ENCODE peak calls at places on chromosomes 11 and 22, in four cellular contexts. M is A549, Q is K562, T is SK-N-SH. C is an unnamed sample.

GRCh38 chr22:44309137-44309536 is 3.6 kb downstream of the SHISAL1 start:
- DNase-seq in M (peak), T (no peak), Q (no peak), C (no peak)

GRCh38 chr22:36914383-36914752 is 940 bp downstream of the CSF2RB start:
- DNase-seq in T (no peak), M (no peak), Q (no peak), C (no peak)

GRCh38 chr11:8384199-8384821 is 120.6 kb upstream of the LMO1 start:
- DNase-seq in T (no peak), M (no peak), Q (peak), C (no peak)

GRCh38 chr22:46042786-46043185 is 65.8 kb upstream of the WNT7B start:
- DNase-seq in M (no peak), Q (no peak), T (no peak), C (no peak)

GRCh38 chr11:124075841-124076571 is 34.9 kb upstream of the OR10G7 start:
- DNase-seq in M (peak), T (peak), Q (no peak), C (no peak)

GRCh38 chr11:113184498-113184897 is 129.9 kb upstream of the TTC12 start:
- DNase-seq in Q (no peak), T (no peak), M (no peak), C (no peak)

GRCh38 chr22:29110946-29111345 is 38.1 kb downstream of the KREMEN1 start:
- DNase-seq in M (no peak), Q (no peak), T (no peak), C (no peak)

GRCh38 chr11:68146010-68146540 is 24.9 kb upstream of the CHKA start:
- DNase-seq in M (peak), T (peak), Q (no peak), C (peak)

GRCh38 chr22:46370584-46371373 is 35.3 kb downstream of the TRMU start:
- DNase-seq in Q (no peak), M (no peak), T (no peak), C (no peak)

GRCh38 chr11:126799974-126800373 is 200.6 kb downstream of the KIRREL3 start:
- DNase-seq in T (no peak), Q (no peak), M (no peak), C (no peak)

GRCh38 chr11:94796863-94797262 is 28.7 kb downstream of the AMOTL1 start:
- DNase-seq in T (no peak), Q (no peak), M (no peak), C (no peak)

GRCh38 chr22:49210606-49211005 is 617.1 kb downstream of the BRD1 start:
- DNase-seq in T (no peak), M (no peak), Q (no peak), C (no peak)

GRCh38 chr22:49933236-49933921 is 14.9 kb downstream of the CRELD2 start:
- DNase-seq in M (no peak), T (peak), Q (no peak), C (peak)

GRCh38 chr11:130798280-130798679 is 118.0 kb downstream of the SNX19 start:
- DNase-seq in Q (no peak), M (no peak), T (no peak), C (no peak)

GRCh38 chr11:124970925-124971324 is 16.9 kb downstream of the CCDC15 start:
- DNase-seq in Q (peak), M (no peak), T (peak), C (no peak)

GRCh38 chr11:100709233-100709999 is 22.3 kb downstream of the ARHGAP42 start:
- DNase-seq in Q (no peak), T (no peak), M (no peak), C (no peak)
- H3K27ac ChIP-seq in Q (peak), T (no peak), M (peak), C (no peak)

DNA sequence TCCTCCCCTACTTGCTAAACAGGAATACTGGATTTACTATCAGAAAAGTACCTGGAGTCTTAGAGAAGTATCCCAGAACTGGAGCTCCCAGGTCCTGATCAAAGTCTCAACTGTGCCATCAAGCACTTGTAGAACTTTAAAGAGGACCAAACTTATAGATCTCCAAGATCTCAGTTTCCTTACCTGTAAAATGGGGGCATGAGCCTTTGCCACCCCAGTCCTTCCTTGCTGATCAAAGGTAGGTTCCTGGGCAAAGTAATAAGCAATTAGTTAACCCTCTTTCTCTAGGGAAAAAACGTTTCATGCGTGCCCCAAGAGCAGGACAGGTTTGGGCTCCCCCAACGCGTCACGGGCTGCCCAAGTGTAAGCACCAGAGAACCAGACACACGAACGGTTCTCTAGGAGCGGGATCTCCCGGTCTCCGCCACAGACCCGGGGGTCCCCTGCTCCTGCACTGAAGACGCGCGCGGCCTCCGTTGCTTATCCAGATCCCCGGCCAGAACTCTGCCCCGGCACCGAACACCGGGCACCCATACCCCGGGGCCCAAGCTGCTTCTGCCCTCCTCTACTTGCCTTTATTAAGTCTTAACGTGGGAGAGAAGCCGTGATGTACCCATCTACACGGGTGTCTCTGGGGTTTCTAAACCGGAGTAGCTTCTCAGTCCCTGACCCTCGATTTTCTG is 505 bp downstream of the ZNF214 start:
- DNase-seq in M (no peak), T (no peak), Q (no peak), C (no peak)
- TF ChIP-seq EP300 in M (no peak), T (no peak), Q (no peak), C (no peak)

GRCh38 chr11:3950996-3951662 is 95.7 kb downstream of the STIM1 start:
- DNase-seq in Q (no peak), M (no peak), T (no peak), C (no peak)
- H3K27ac ChIP-seq in Q (no peak), M (peak), T (peak), C (peak)

DNA sequence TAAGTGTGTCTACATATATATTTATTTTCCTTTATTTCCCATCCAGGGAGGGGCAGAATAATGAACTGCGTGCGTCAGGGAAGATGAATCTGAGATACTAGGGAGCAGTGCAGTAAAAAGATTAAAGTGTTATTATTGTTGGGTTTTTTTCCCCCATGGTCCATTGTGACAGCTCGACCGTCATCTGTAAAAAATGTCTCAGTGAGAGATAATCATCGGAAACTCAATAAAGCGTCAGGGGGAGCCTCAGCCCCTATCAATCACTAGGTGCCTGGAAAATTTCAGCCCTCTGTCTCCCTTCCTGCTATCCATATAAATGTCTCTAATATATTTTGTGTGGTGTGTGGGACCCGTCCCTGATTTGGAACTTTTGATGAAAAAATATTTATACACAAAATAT is 64.5 kb downstream of the CLPB start:
- DNase-seq in M (no peak), T (peak), Q (no peak), C (no peak)
- TF ChIP-seq EP300 in M (no peak), T (peak), Q (no peak), C (no peak)

GRCh38 chr11:73445980-73446379 is 69.8 kb downstream of the RELT start:
- DNase-seq in M (no peak), T (no peak), Q (no peak), C (no peak)
- H3K27ac ChIP-seq in M (no peak), T (no peak), Q (no peak), C (no peak)

GRCh38 chr11:65574147-65574962 is 1.5 kb upstream of the EHBP1L1 start:
- DNase-seq in M (peak), T (peak), Q (peak), C (peak)

GRCh38 chr11:65573391-65574146 is 1.2 kb downstream of the FAM89B start:
- DNase-seq in T (no peak), Q (no peak), M (no peak), C (no peak)

GRCh38 chr11:65571940-65572339 is 398 bp upstream of the FAM89B start:
- DNase-seq in T (no peak), M (peak), Q (no peak), C (no peak)

GRCh38 chr11:65571420-65571819 is 918 bp upstream of the FAM89B start:
- DNase-seq in M (no peak), T (no peak), Q (no peak), C (no peak)

GRCh38 chr11:65572356-65573043 is at the start of gene FAM89B:
- DNase-seq in T (peak), Q (peak), M (peak), C (peak)
- TF ChIP-seq EP300 in T (no peak), Q (no peak), M (no peak), C (no peak)

C was measured in tibial nerve.